ENCODE peak calls at places on chromosomes 2 and 18, in seven cellular contexts. One of them, this sample, is unnamed.

GRCh38 chr18:13398631-13399030 is 180.1 kb downstream of the LDLRAD4 start:
- DNase-seq in DND-41: no peak
- DNase-seq in NCI-H446: no peak
- DNase-seq in heart right ventricle: no peak
- DNase-seq in fibroblast of villous mesenchyme: no peak
- DNase-seq in aorta: no peak
- DNase-seq in activated CD4-positive, alpha-beta T cell treated with anti-CD3 and anti-CD28 coated beads for 48 hours: no peak
- DNase-seq in this sample: no peak

GRCh38 chr2:217105733-217106649 is 246.1 kb upstream of the TNP1 start:
- DNase-seq in DND-41: no peak
- DNase-seq in NCI-H446: no peak
- DNase-seq in heart right ventricle: no peak
- DNase-seq in fibroblast of villous mesenchyme: peak
- DNase-seq in aorta: peak
- DNase-seq in activated CD4-positive, alpha-beta T cell treated with anti-CD3 and anti-CD28 coated beads for 48 hours: peak
- DNase-seq in this sample: peak

GRCh38 chr2:240933048-240933965 is 27.2 kb downstream of the CROCC2 start:
- DNase-seq in DND-41: no peak
- DNase-seq in NCI-H446: no peak
- DNase-seq in heart right ventricle: peak
- DNase-seq in fibroblast of villous mesenchyme: no peak
- DNase-seq in aorta: peak
- DNase-seq in activated CD4-positive, alpha-beta T cell treated with anti-CD3 and anti-CD28 coated beads for 48 hours: no peak
- DNase-seq in this sample: peak

GRCh38 chr2:101063352-101063751 is 61.3 kb downstream of the RPL31 start:
- DNase-seq in DND-41: no peak
- DNase-seq in NCI-H446: no peak
- DNase-seq in heart right ventricle: no peak
- DNase-seq in fibroblast of villous mesenchyme: peak
- DNase-seq in aorta: no peak
- DNase-seq in activated CD4-positive, alpha-beta T cell treated with anti-CD3 and anti-CD28 coated beads for 48 hours: no peak
- DNase-seq in this sample: no peak

GRCh38 chr2:215565897-215566296 is 130.0 kb upstream of the FN1 start:
- DNase-seq in DND-41: no peak
- DNase-seq in NCI-H446: no peak
- DNase-seq in heart right ventricle: no peak
- DNase-seq in fibroblast of villous mesenchyme: no peak
- DNase-seq in aorta: no peak
- DNase-seq in activated CD4-positive, alpha-beta T cell treated with anti-CD3 and anti-CD28 coated beads for 48 hours: no peak
- DNase-seq in this sample: no peak

GRCh38 chr2:230542751-230543150 is 126.8 kb downstream of the SP100 start:
- DNase-seq in DND-41: no peak
- DNase-seq in NCI-H446: no peak
- DNase-seq in heart right ventricle: no peak
- DNase-seq in fibroblast of villous mesenchyme: peak
- DNase-seq in aorta: no peak
- DNase-seq in activated CD4-positive, alpha-beta T cell treated with anti-CD3 and anti-CD28 coated beads for 48 hours: no peak
- DNase-seq in this sample: no peak

GRCh38 chr2:3611136-3611535 is 16.2 kb downstream of the COLEC11 start:
- DNase-seq in DND-41: no peak
- DNase-seq in NCI-H446: no peak
- DNase-seq in heart right ventricle: no peak
- DNase-seq in fibroblast of villous mesenchyme: no peak
- DNase-seq in aorta: no peak
- DNase-seq in activated CD4-positive, alpha-beta T cell treated with anti-CD3 and anti-CD28 coated beads for 48 hours: no peak
- DNase-seq in this sample: no peak

GRCh38 chr2:175195012-175195411 is 13.5 kb upstream of the ATP5MC3 start:
- DNase-seq in DND-41: no peak
- DNase-seq in NCI-H446: no peak
- DNase-seq in heart right ventricle: no peak
- DNase-seq in fibroblast of villous mesenchyme: no peak
- DNase-seq in aorta: no peak
- DNase-seq in activated CD4-positive, alpha-beta T cell treated with anti-CD3 and anti-CD28 coated beads for 48 hours: no peak
- DNase-seq in this sample: no peak

GRCh38 chr18:63506336-63506646 is 29.5 kb downstream of the SERPINB5 start:
- DNase-seq in DND-41: no peak
- DNase-seq in NCI-H446: no peak
- DNase-seq in heart right ventricle: no peak
- DNase-seq in fibroblast of villous mesenchyme: no peak
- DNase-seq in aorta: no peak
- DNase-seq in activated CD4-positive, alpha-beta T cell treated with anti-CD3 and anti-CD28 coated beads for 48 hours: no peak
- DNase-seq in this sample: no peak

GRCh38 chr2:189111063-189111715 is 68.4 kb downstream of the COL5A2 start:
- DNase-seq in DND-41: no peak
- DNase-seq in NCI-H446: no peak
- DNase-seq in heart right ventricle: no peak
- DNase-seq in fibroblast of villous mesenchyme: no peak
- DNase-seq in aorta: no peak
- DNase-seq in activated CD4-positive, alpha-beta T cell treated with anti-CD3 and anti-CD28 coated beads for 48 hours: no peak
- DNase-seq in this sample: no peak

GRCh38 chr2:174764281-174765063 is at the start of gene CHRNA1:
- DNase-seq in DND-41: no peak
- DNase-seq in NCI-H446: no peak
- DNase-seq in heart right ventricle: no peak
- DNase-seq in fibroblast of villous mesenchyme: peak
- DNase-seq in aorta: no peak
- DNase-seq in activated CD4-positive, alpha-beta T cell treated with anti-CD3 and anti-CD28 coated beads for 48 hours: no peak
- DNase-seq in this sample: no peak

GRCh38 chr2:1989216-1989615 is 244.9 kb upstream of the PXDN start:
- DNase-seq in DND-41: no peak
- DNase-seq in NCI-H446: no peak
- DNase-seq in heart right ventricle: no peak
- DNase-seq in fibroblast of villous mesenchyme: no peak
- DNase-seq in aorta: no peak
- DNase-seq in activated CD4-positive, alpha-beta T cell treated with anti-CD3 and anti-CD28 coated beads for 48 hours: no peak
- DNase-seq in this sample: no peak

GRCh38 chr2:23602113-23602512 is 217.1 kb downstream of the KLHL29 start:
- DNase-seq in DND-41: no peak
- DNase-seq in NCI-H446: no peak
- DNase-seq in heart right ventricle: no peak
- DNase-seq in fibroblast of villous mesenchyme: peak
- DNase-seq in aorta: no peak
- DNase-seq in activated CD4-positive, alpha-beta T cell treated with anti-CD3 and anti-CD28 coated beads for 48 hours: no peak
- DNase-seq in this sample: peak

GRCh38 chr2:3634631-3635091 is 23.3 kb upstream of the ALLC start:
- DNase-seq in DND-41: no peak
- DNase-seq in NCI-H446: no peak
- DNase-seq in heart right ventricle: no peak
- DNase-seq in fibroblast of villous mesenchyme: no peak
- DNase-seq in aorta: peak
- DNase-seq in activated CD4-positive, alpha-beta T cell treated with anti-CD3 and anti-CD28 coated beads for 48 hours: no peak
- DNase-seq in this sample: peak

GRCh38 chr2:146239392-146240135 is 1605.3 kb upstream of the ACVR2A start:
- DNase-seq in DND-41: no peak
- DNase-seq in NCI-H446: no peak
- DNase-seq in heart right ventricle: no peak
- DNase-seq in fibroblast of villous mesenchyme: peak
- DNase-seq in aorta: no peak
- DNase-seq in activated CD4-positive, alpha-beta T cell treated with anti-CD3 and anti-CD28 coated beads for 48 hours: no peak
- DNase-seq in this sample: no peak

GRCh38 chr2:45709137-45709536 is 57.7 kb downstream of the PRKCE start:
- DNase-seq in DND-41: no peak
- DNase-seq in NCI-H446: no peak
- DNase-seq in heart right ventricle: peak
- DNase-seq in fibroblast of villous mesenchyme: no peak
- DNase-seq in aorta: no peak
- DNase-seq in activated CD4-positive, alpha-beta T cell treated with anti-CD3 and anti-CD28 coated beads for 48 hours: no peak
- DNase-seq in this sample: no peak

GRCh38 chr2:118667964-118668363 is 179.5 kb downstream of the EN1 start:
- DNase-seq in DND-41: no peak
- DNase-seq in NCI-H446: no peak
- DNase-seq in heart right ventricle: no peak
- DNase-seq in fibroblast of villous mesenchyme: peak
- DNase-seq in aorta: no peak
- DNase-seq in activated CD4-positive, alpha-beta T cell treated with anti-CD3 and anti-CD28 coated beads for 48 hours: no peak
- DNase-seq in this sample: no peak

GRCh38 chr2:206211657-206212255 is 52.1 kb downstream of the EEF1B2 start:
- DNase-seq in DND-41: no peak
- DNase-seq in NCI-H446: no peak
- DNase-seq in heart right ventricle: no peak
- DNase-seq in fibroblast of villous mesenchyme: peak
- DNase-seq in aorta: no peak
- DNase-seq in activated CD4-positive, alpha-beta T cell treated with anti-CD3 and anti-CD28 coated beads for 48 hours: no peak
- DNase-seq in this sample: no peak

GRCh38 chr2:10216677-10217498 is 85.8 kb upstream of the HPCAL1 start:
- DNase-seq in DND-41: no peak
- DNase-seq in NCI-H446: no peak
- DNase-seq in heart right ventricle: no peak
- DNase-seq in fibroblast of villous mesenchyme: no peak
- DNase-seq in aorta: peak
- DNase-seq in activated CD4-positive, alpha-beta T cell treated with anti-CD3 and anti-CD28 coated beads for 48 hours: no peak
- DNase-seq in this sample: no peak

GRCh38 chr2:217876253-217876570 is 126.6 kb downstream of the TNS1 start:
- DNase-seq in DND-41: no peak
- DNase-seq in NCI-H446: no peak
- DNase-seq in heart right ventricle: no peak
- DNase-seq in fibroblast of villous mesenchyme: no peak
- DNase-seq in aorta: peak
- DNase-seq in activated CD4-positive, alpha-beta T cell treated with anti-CD3 and anti-CD28 coated beads for 48 hours: no peak
- DNase-seq in this sample: no peak

GRCh38 chr2:194723446-194723845 is 933.6 kb upstream of the SLC39A10 start:
- DNase-seq in DND-41: no peak
- DNase-seq in NCI-H446: peak
- DNase-seq in heart right ventricle: no peak
- DNase-seq in fibroblast of villous mesenchyme: no peak
- DNase-seq in aorta: no peak
- DNase-seq in activated CD4-positive, alpha-beta T cell treated with anti-CD3 and anti-CD28 coated beads for 48 hours: no peak
- DNase-seq in this sample: no peak

GRCh38 chr2:198700330-198700729 is 757.4 kb downstream of the SATB2 start:
- DNase-seq in DND-41: no peak
- DNase-seq in NCI-H446: no peak
- DNase-seq in heart right ventricle: no peak
- DNase-seq in fibroblast of villous mesenchyme: no peak
- DNase-seq in aorta: no peak
- DNase-seq in activated CD4-positive, alpha-beta T cell treated with anti-CD3 and anti-CD28 coated beads for 48 hours: no peak
- DNase-seq in this sample: no peak

GRCh38 chr2:149063177-149063576 is 24.7 kb downstream of the LYPD6B start:
- DNase-seq in DND-41: no peak
- DNase-seq in NCI-H446: no peak
- DNase-seq in heart right ventricle: no peak
- DNase-seq in fibroblast of villous mesenchyme: no peak
- DNase-seq in aorta: no peak
- DNase-seq in activated CD4-positive, alpha-beta T cell treated with anti-CD3 and anti-CD28 coated beads for 48 hours: no peak
- DNase-seq in this sample: no peak

GRCh38 chr2:238853724-238854123 is 5.8 kb downstream of the TWIST2 start:
- DNase-seq in DND-41: no peak
- DNase-seq in NCI-H446: no peak
- DNase-seq in heart right ventricle: no peak
- DNase-seq in fibroblast of villous mesenchyme: peak
- DNase-seq in aorta: no peak
- DNase-seq in activated CD4-positive, alpha-beta T cell treated with anti-CD3 and anti-CD28 coated beads for 48 hours: no peak
- DNase-seq in this sample: no peak

GRCh38 chr2:235766206-235766794 is 272.5 kb downstream of the AGAP1 start:
- DNase-seq in DND-41: peak
- DNase-seq in NCI-H446: peak
- DNase-seq in heart right ventricle: no peak
- DNase-seq in fibroblast of villous mesenchyme: peak
- DNase-seq in aorta: no peak
- DNase-seq in activated CD4-positive, alpha-beta T cell treated with anti-CD3 and anti-CD28 coated beads for 48 hours: peak
- DNase-seq in this sample: peak

GRCh38 chr2:107810734-107811133 is 16.0 kb upstream of the RGPD4 start:
- DNase-seq in DND-41: no peak
- DNase-seq in NCI-H446: no peak
- DNase-seq in heart right ventricle: no peak
- DNase-seq in fibroblast of villous mesenchyme: no peak
- DNase-seq in aorta: no peak
- DNase-seq in activated CD4-positive, alpha-beta T cell treated with anti-CD3 and anti-CD28 coated beads for 48 hours: no peak
- DNase-seq in this sample: no peak

GRCh38 chr2:10626837-10627236 is 62.9 kb downstream of the NOL10 start:
- DNase-seq in DND-41: no peak
- DNase-seq in NCI-H446: no peak
- DNase-seq in heart right ventricle: no peak
- DNase-seq in fibroblast of villous mesenchyme: no peak
- DNase-seq in aorta: no peak
- DNase-seq in activated CD4-positive, alpha-beta T cell treated with anti-CD3 and anti-CD28 coated beads for 48 hours: no peak
- DNase-seq in this sample: no peak

GRCh38 chr2:131014141-131014540 is 79.1 kb downstream of the FAM168B start:
- DNase-seq in DND-41: no peak
- DNase-seq in NCI-H446: no peak
- DNase-seq in heart right ventricle: no peak
- DNase-seq in fibroblast of villous mesenchyme: no peak
- DNase-seq in aorta: no peak
- DNase-seq in activated CD4-positive, alpha-beta T cell treated with anti-CD3 and anti-CD28 coated beads for 48 hours: no peak
- DNase-seq in this sample: no peak

GRCh38 chr2:238713234-238713832 is 134.6 kb upstream of the TWIST2 start:
- DNase-seq in DND-41: no peak
- DNase-seq in NCI-H446: no peak
- DNase-seq in heart right ventricle: no peak
- DNase-seq in fibroblast of villous mesenchyme: no peak
- DNase-seq in aorta: no peak
- DNase-seq in activated CD4-positive, alpha-beta T cell treated with anti-CD3 and anti-CD28 coated beads for 48 hours: no peak
- DNase-seq in this sample: no peak

This sample was measured in tibial artery.